ENCODE peak calls at places on chromosomes 2 and 18, in six cellular contexts. K is GDM1; D is stimulated activated CD8-positive, alpha-beta memory T cell treated with anti-CD3 and anti-CD28 coated beads, Interleukin-12 subunit alpha, Interleukin-12 subunit beta, amount 100 ng/mL, for 4 hours; R is GOT3; T is NCI-H526; W is T follicular helper cell. A is an unnamed sample.

GRCh38 chr18:5542393-5543035 is 1.3 kb downstream of the EPB41L3 start:
- DNase-seq in K (no peak), D (no peak), R (no peak), T (no peak), W (no peak), A (no peak)

GRCh38 chr18:58045265-58046086 is 1.4 kb downstream of the NEDD4L start:
- DNase-seq in K (no peak), D (peak), R (no peak), T (peak), W (no peak), A (peak)

GRCh38 chr18:2515408-2515807 is 55.9 kb downstream of the METTL4 start:
- DNase-seq in K (no peak), D (no peak), R (no peak), T (no peak), W (no peak), A (no peak)

GRCh38 chr2:72263043-72263780 is 115.5 kb upstream of the CYP26B1 start:
- DNase-seq in K (no peak), D (no peak), R (no peak), T (no peak), W (no peak), A (no peak)

GRCh38 chr2:178241852-178242551 is 47.7 kb downstream of the OSBPL6 start:
- DNase-seq in K (no peak), D (no peak), R (no peak), T (no peak), W (no peak), A (no peak)

GRCh38 chr2:13046557-13047165 is 329.9 kb downstream of the TRIB2 start:
- DNase-seq in K (no peak), D (no peak), R (no peak), T (peak), W (no peak), A (no peak)

GRCh38 chr2:191025155-191025554 is 11.2 kb upstream of the STAT1 start:
- DNase-seq in K (no peak), D (no peak), R (no peak), T (no peak), W (no peak), A (no peak)

GRCh38 chr2:41854227-41854626 is 193.6 kb upstream of the PKDCC start:
- DNase-seq in K (no peak), D (no peak), R (no peak), T (no peak), W (no peak), A (no peak)

GRCh38 chr2:128317186-128317897 is 1.3 kb downstream of the HS6ST1 start:
- DNase-seq in K (no peak), D (no peak), R (no peak), T (no peak), W (no peak), A (peak)

GRCh38 chr2:218230882-218231281 is 13.9 kb downstream of the ARPC2 start:
- DNase-seq in K (no peak), D (no peak), R (no peak), T (no peak), W (no peak), A (no peak)

GRCh38 chr2:235639387-235639786 is 145.5 kb downstream of the AGAP1 start:
- DNase-seq in K (no peak), D (no peak), R (peak), T (no peak), W (no peak), A (no peak)

GRCh38 chr2:137262600-137262999 is 497.3 kb downstream of the THSD7B start:
- DNase-seq in K (no peak), D (no peak), R (no peak), T (no peak), W (no peak), A (no peak)

GRCh38 chr2:211373203-211373602 is 816.8 kb downstream of the CPS1 start:
- DNase-seq in K (no peak), D (no peak), R (no peak), T (no peak), W (no peak), A (no peak)

GRCh38 chr2:203394519-203395227 is 66.5 kb downstream of the ABI2 start:
- DNase-seq in K (peak), D (no peak), R (no peak), T (no peak), W (no peak), A (no peak)

GRCh38 chr18:33532978-33533377 is 45.0 kb upstream of the ASXL3 start:
- DNase-seq in K (no peak), D (no peak), R (no peak), T (no peak), W (no peak), A (no peak)

GRCh38 chr2:45009928-45010705 is 865 bp upstream of the SIX2 start:
- DNase-seq in K (no peak), D (no peak), R (peak), T (no peak), W (no peak), A (no peak)

GRCh38 chr2:42337356-42337820 is 23.6 kb downstream of the COX7A2L start:
- DNase-seq in K (no peak), D (no peak), R (no peak), T (no peak), W (no peak), A (no peak)

GRCh38 chr2:20473128-20473527 is 26.3 kb downstream of the RHOB start:
- DNase-seq in K (no peak), D (no peak), R (no peak), T (no peak), W (no peak), A (no peak)

GRCh38 chr2:190209579-190209978 is 110.0 kb downstream of the HIBCH start:
- DNase-seq in K (no peak), D (no peak), R (no peak), T (no peak), W (no peak), A (no peak)

GRCh38 chr2:62029910-62030309 is 124.4 kb downstream of the COMMD1 start:
- DNase-seq in K (no peak), D (no peak), R (no peak), T (no peak), W (no peak), A (no peak)

GRCh38 chr2:121506187-121506586 is 24.5 kb upstream of the RNU4ATAC start:
- DNase-seq in K (no peak), D (no peak), R (no peak), T (no peak), W (no peak), A (no peak)

GRCh38 chr18:621181-621580 is 24.4 kb downstream of the CLUL1 start:
- DNase-seq in K (no peak), D (no peak), R (no peak), T (no peak), W (no peak), A (no peak)

GRCh38 chr18:22943847-22944246 is 10.7 kb downstream of the RBBP8 start:
- DNase-seq in K (no peak), D (no peak), R (no peak), T (no peak), W (no peak), A (no peak)

GRCh38 chr2:9359463-9359862 is 63.9 kb downstream of the ITGB1BP1 start:
- DNase-seq in K (no peak), D (no peak), R (no peak), T (no peak), W (no peak), A (no peak)

GRCh38 chr2:200077210-200077650 is 121.8 kb downstream of the MAIP1 start:
- DNase-seq in K (no peak), D (no peak), R (no peak), T (no peak), W (no peak), A (no peak)

GRCh38 chr2:45748239-45748638 is 96.8 kb downstream of the PRKCE start:
- DNase-seq in K (no peak), D (no peak), R (peak), T (no peak), W (no peak), A (no peak)

GRCh38 chr18:58402951-58403702 is 225.8 kb downstream of the ALPK2 start:
- DNase-seq in K (no peak), D (no peak), R (no peak), T (no peak), W (no peak), A (no peak)

GRCh38 chr2:223969856-223970255 is 12.6 kb downstream of the MRPL44 start:
- DNase-seq in K (no peak), D (no peak), R (no peak), T (no peak), W (no peak), A (no peak)

GRCh38 chr18:40875101-40875500 is 1079.9 kb upstream of the PIK3C3 start:
- DNase-seq in K (no peak), D (no peak), R (no peak), T (no peak), W (no peak), A (no peak)

GRCh38 chr2:61229936-61230335 is 67.9 kb downstream of the C2orf74 start:
- DNase-seq in K (no peak), D (no peak), R (no peak), T (no peak), W (no peak), A (no peak)

GRCh38 chr2:195364015-195364965 is 292.7 kb upstream of the SLC39A10 start:
- DNase-seq in K (no peak), D (no peak), R (no peak), T (no peak), W (no peak), A (no peak)